ENCODE peak calls at places on chromosomes 2 and 18, in seven cellular contexts. S is cardiac fibroblast, O is memory B cell, J is aorta, R is kidney epithelial cell, U is gastrocnemius medialis, X is fibroblast of pulmonary artery. H is an unnamed sample.

GRCh38 chr2:114011709-114012108 is 121.8 kb downstream of the ACTR3 start:
- DNase-seq in S (no peak), O (no peak), J (no peak), R (no peak), U (no peak), X (no peak), H (no peak)

GRCh38 chr2:47688561-47688960 is 94.4 kb upstream of the MSH6 start:
- DNase-seq in S (no peak), O (no peak), J (no peak), R (no peak), U (no peak), X (no peak), H (peak)

GRCh38 chr2:54964271-54964670 is 86.0 kb downstream of the RTN4 start:
- DNase-seq in S (no peak), O (no peak), J (no peak), R (no peak), U (no peak), X (no peak), H (no peak)

GRCh38 chr2:16656087-16656486 is 9.5 kb downstream of the CYRIA start:
- DNase-seq in S (no peak), O (no peak), J (no peak), R (no peak), U (no peak), X (no peak), H (no peak)

GRCh38 chr2:72538486-72538885 is 287.3 kb downstream of the EXOC6B start:
- DNase-seq in S (no peak), O (no peak), J (no peak), R (no peak), U (no peak), X (no peak), H (no peak)

GRCh38 chr2:203789613-203790012 is 78.0 kb upstream of the CTLA4 start:
- DNase-seq in S (no peak), O (no peak), J (no peak), R (no peak), U (no peak), X (peak), H (no peak)

GRCh38 chr2:26251893-26252292 is 7.2 kb downstream of the HADHB start:
- DNase-seq in S (peak), O (no peak), J (no peak), R (no peak), U (peak), X (peak), H (peak)

GRCh38 chr2:148614024-148614331 is 30.6 kb upstream of the EPC2 start:
- DNase-seq in S (peak), O (no peak), J (no peak), R (peak), U (no peak), X (no peak), H (no peak)

GRCh38 chr2:98445708-98446577 is 1.3 kb downstream of the INPP4A start:
- DNase-seq in S (peak), O (no peak), J (no peak), R (no peak), U (no peak), X (no peak), H (peak)

GRCh38 chr2:159904565-159905281 is 106.7 kb upstream of the CD302 start:
- DNase-seq in S (no peak), O (peak), J (peak), R (no peak), U (peak), X (peak), H (no peak)

GRCh38 chr2:181657379-181657778 is 474 bp upstream of the CERKL start:
- DNase-seq in S (no peak), O (no peak), J (no peak), R (no peak), U (no peak), X (no peak), H (no peak)

GRCh38 chr18:34342960-34343359 is 118.2 kb upstream of the NOL4 start:
- DNase-seq in S (peak), O (no peak), J (no peak), R (peak), U (no peak), X (peak), H (no peak)

GRCh38 chr2:212392048-212392447 is 146.6 kb downstream of the ERBB4 start:
- DNase-seq in S (peak), O (no peak), J (no peak), R (no peak), U (no peak), X (no peak), H (no peak)

GRCh38 chr2:729363-729762 is 52.2 kb upstream of the TMEM18 start:
- DNase-seq in S (no peak), O (no peak), J (no peak), R (no peak), U (no peak), X (no peak), H (no peak)

GRCh38 chr2:32553829-32554432 is 73.9 kb upstream of the TTC27 start:
- DNase-seq in S (peak), O (no peak), J (no peak), R (peak), U (no peak), X (peak), H (peak)

GRCh38 chr2:240902615-240903041 is 3.5 kb upstream of the CROCC2 start:
- DNase-seq in S (no peak), O (no peak), J (no peak), R (no peak), U (no peak), X (no peak), H (no peak)

GRCh38 chr2:232876071-232876977 is 6.3 kb downstream of the SNORC start:
- DNase-seq in S (no peak), O (peak), J (peak), R (no peak), U (no peak), X (no peak), H (peak)

GRCh38 chr2:239324456-239324855 is 76.4 kb downstream of the HDAC4 start:
- DNase-seq in S (no peak), O (no peak), J (no peak), R (no peak), U (no peak), X (no peak), H (no peak)

GRCh38 chr2:234279646-234280045 is 217.2 kb downstream of the ARL4C start:
- DNase-seq in S (no peak), O (no peak), J (no peak), R (no peak), U (no peak), X (no peak), H (no peak)

GRCh38 chr18:80171190-80171872 is 62.3 kb downstream of the ADNP2 start:
- DNase-seq in S (peak), O (no peak), J (peak), R (no peak), U (no peak), X (peak), H (no peak)

GRCh38 chr2:206915136-206915535 is 24.2 kb upstream of the CPO start:
- DNase-seq in S (peak), O (no peak), J (no peak), R (peak), U (no peak), X (peak), H (no peak)

GRCh38 chr2:172216348-172216933 is 113.7 kb upstream of the DLX2 start:
- DNase-seq in S (no peak), O (no peak), J (no peak), R (no peak), U (no peak), X (no peak), H (no peak)

GRCh38 chr2:102291221-102292075 is 19.9 kb upstream of the IL1RL1 start:
- DNase-seq in S (no peak), O (no peak), J (no peak), R (no peak), U (no peak), X (no peak), H (no peak)